ENCODE peak calls at places on chromosomes 7 and 10, in nine cellular contexts. I is fibroblast of lung; Z is RCC 7860; O is activated CD4-positive, CD25-positive, alpha-beta regulatory T cell; X is stimulated activated CD8-positive, alpha-beta memory T cell treated with anti-CD3 and anti-CD28 coated beads, Interleukin-4, amount 100 ng/mL, for 1 hour; M is HFF-Myc; T is NB4; A is T-helper 9 cell; S is islet precursor cell. N is an unnamed sample.

GRCh38 chr7:27166475-27167169 is 1.3 kb upstream of the HOXA9 start:
- DNase-seq in I (no peak), Z (peak; percentile 25), O (no peak), X (no peak), M (no peak), T (no peak), A (no peak), S (peak; percentile 58), N (no peak)

GRCh38 chr7:37201876-37202198 is 246.8 kb downstream of the ELMO1 start:
- DNase-seq in I (no peak), Z (no peak), O (no peak), X (no peak), M (no peak), T (no peak), A (no peak), S (no peak), N (no peak)

GRCh38 chr7:90560730-90561129 is 35.4 kb upstream of the CDK14 start:
- DNase-seq in I (peak; percentile 69), Z (no peak), O (no peak), X (no peak), M (no peak), T (no peak), A (no peak), S (no peak), N (no peak)

GRCh38 chr10:124150807-124151417 is 57.5 kb upstream of the CHST15 start:
- DNase-seq in I (no peak), Z (no peak), O (no peak), X (no peak), M (no peak), T (no peak), A (no peak), S (no peak), N (no peak)

GRCh38 chr10:88897019-88897853 is 17.2 kb downstream of the STAMBPL1 start:
- DNase-seq in I (no peak), Z (peak; percentile 82), O (no peak), X (no peak), M (no peak), T (no peak), A (no peak), S (peak; percentile 86), N (no peak)

GRCh38 chr7:148633761-148634160 is 43.2 kb downstream of the C7orf33 start:
- DNase-seq in I (no peak), Z (peak; percentile 63), O (no peak), X (no peak), M (no peak), T (no peak), A (no peak), S (no peak), N (no peak)

GRCh38 chr10:27391325-27391724 is 112.8 kb upstream of the RAB18 start:
- DNase-seq in I (no peak), Z (no peak), O (no peak), X (no peak), M (no peak), T (no peak), A (no peak), S (no peak), N (no peak)

GRCh38 chr7:79927116-79927515 is 207.5 kb upstream of the GNAI1 start:
- DNase-seq in I (no peak), Z (no peak), O (no peak), X (no peak), M (no peak), T (no peak), A (no peak), S (no peak), N (no peak)

GRCh38 chr7:151063212-151063561 is 3.8 kb downstream of the SLC4A2 start:
- DNase-seq in I (peak; percentile 64), Z (peak; percentile 44), O (no peak), X (no peak), M (no peak), T (no peak), A (no peak), S (no peak), N (no peak)

GRCh38 chr7:33958126-33958525 is 52.8 kb downstream of the BMPER start:
- DNase-seq in I (peak; percentile 37), Z (no peak), O (no peak), X (no peak), M (no peak), T (no peak), A (no peak), S (no peak), N (no peak)

GRCh38 chr7:32879460-32879859 is 12.1 kb downstream of the KBTBD2 start:
- DNase-seq in I (no peak), Z (no peak), O (no peak), X (no peak), M (no peak), T (peak; percentile 63), A (no peak), S (no peak), N (no peak)

GRCh38 chr7:80923211-80923612 is 4.4 kb upstream of the SEMA3C start:
- DNase-seq in I (no peak), Z (peak; percentile 37), O (no peak), X (no peak), M (no peak), T (no peak), A (no peak), S (no peak), N (no peak)

GRCh38 chr10:35391153-35391953 is 55.0 kb downstream of the CCNY start:
- DNase-seq in I (no peak), Z (no peak), O (no peak), X (no peak), M (no peak), T (no peak), A (no peak), S (no peak), N (no peak)

GRCh38 chr10:91587710-91588638 is 44.9 kb downstream of the PPP1R3C start:
- DNase-seq in I (peak; percentile 79), Z (peak; percentile 71), O (no peak), X (no peak), M (no peak), T (peak; percentile 59), A (no peak), S (no peak), N (no peak)

GRCh38 chr7:150971242-150972048 is 6.7 kb downstream of the KCNH2 start:
- DNase-seq in I (no peak), Z (no peak), O (no peak), X (no peak), M (no peak), T (no peak), A (no peak), S (no peak), N (no peak)

GRCh38 chr10:56782503-56782902 is 421.4 kb upstream of the ZWINT start:
- DNase-seq in I (no peak), Z (no peak), O (no peak), X (no peak), M (no peak), T (no peak), A (no peak), S (no peak), N (no peak)

GRCh38 chr10:13776861-13777301 is 190.1 kb downstream of the PRPF18 start:
- DNase-seq in I (no peak), Z (peak; percentile 66), O (no peak), X (no peak), M (peak; percentile 52), T (peak; percentile 25), A (no peak), S (peak; percentile 57), N (no peak)

GRCh38 chr10:32155075-32155516 is 98.9 kb upstream of the KIF5B start:
- DNase-seq in I (no peak), Z (no peak), O (no peak), X (no peak), M (no peak), T (no peak), A (no peak), S (no peak), N (no peak)

GRCh38 chr7:143038635-143039034 is 11.7 kb upstream of the OR9A2 start:
- DNase-seq in I (no peak), Z (no peak), O (no peak), X (no peak), M (no peak), T (no peak), A (no peak), S (peak; percentile 40), N (no peak)

GRCh38 chr7:47444376-47445098 is 137.4 kb downstream of the TNS3 start:
- DNase-seq in I (peak; percentile 39), Z (no peak), O (no peak), X (no peak), M (no peak), T (peak; percentile 45), A (no peak), S (no peak), N (no peak)

GRCh38 chr10:23610626-23611307 is 171.9 kb downstream of the OTUD1 start:
- DNase-seq in I (no peak), Z (no peak), O (no peak), X (no peak), M (no peak), T (no peak), A (no peak), S (no peak), N (no peak)

GRCh38 chr7:117230276-117231046 is 92.4 kb downstream of the WNT2 start:
- DNase-seq in I (peak; percentile 37), Z (no peak), O (no peak), X (no peak), M (no peak), T (no peak), A (no peak), S (no peak), N (no peak)

GRCh38 chr7:32890010-32890552 is 1.5 kb downstream of the KBTBD2 start:
- DNase-seq in I (peak; percentile 67), Z (no peak), O (no peak), X (no peak), M (no peak), T (peak; percentile 68), A (no peak), S (no peak), N (no peak)

GRCh38 chr10:11017575-11018425 is at the start of gene CELF2:
- DNase-seq in I (no peak), Z (no peak), O (peak; percentile 25), X (no peak), M (no peak), T (no peak), A (peak; percentile 39), S (peak; percentile 84), N (peak; percentile 26)

GRCh38 chr7:107661865-107662379 is 1.3 kb downstream of the SLC26A4 start:
- DNase-seq in I (no peak), Z (no peak), O (no peak), X (no peak), M (no peak), T (no peak), A (no peak), S (no peak), N (no peak)

GRCh38 chr10:102231357-102232318 is 5.5 kb downstream of the ELOVL3 start:
- DNase-seq in I (no peak), Z (no peak), O (peak; percentile 54), X (no peak), M (no peak), T (peak; percentile 70), A (peak; percentile 66), S (peak; percentile 78), N (peak; percentile 52)

GRCh38 chr7:69883399-69883821 is 285.1 kb downstream of the AUTS2 start:
- DNase-seq in I (no peak), Z (no peak), O (no peak), X (no peak), M (no peak), T (no peak), A (no peak), S (no peak), N (no peak)

GRCh38 chr10:93199221-93199681 is 125.6 kb downstream of the CYP26A1 start:
- DNase-seq in I (peak; percentile 54), Z (peak; percentile 78), O (no peak), X (no peak), M (no peak), T (peak; percentile 74), A (no peak), S (no peak), N (no peak)

GRCh38 chr7:4168556-4168955 is 513.5 kb upstream of the FOXK1 start:
- DNase-seq in I (no peak), Z (no peak), O (no peak), X (no peak), M (no peak), T (no peak), A (no peak), S (no peak), N (no peak)

GRCh38 chr10:110206988-110207804 is at the start of gene MXI1:
- DNase-seq in I (peak; percentile 82), Z (peak; percentile 68), O (no peak), X (no peak), M (peak; percentile 61), T (peak; percentile 92), A (no peak), S (peak; percentile 93), N (no peak)

GRCh38 chr10:112389147-112389822 is 15.4 kb downstream of the ACSL5 start:
- DNase-seq in I (peak; percentile 5), Z (peak; percentile 92), O (peak; percentile 6), X (no peak), M (peak; percentile 38), T (peak; percentile 72), A (no peak), S (peak; percentile 79), N (peak; percentile 48)

N was measured in naive thymus-derived CD8-positive, alpha-beta T cell.